ENCODE peak calls at places on chromosomes 6 and 20, in nine cellular contexts. U is GM19239; N is occipital lobe; Q is adrenal gland; E is fibroblast of the aortic adventitia; B is HFF-Myc; V is stimulated activated CD4-positive, alpha-beta T cell treated with anti-CD3 and anti-CD28 coated beads, TNF-alpha, amount 100 ng/mL, for 1 hour; M is BE2C; D is T-helper 2 cell. X is an unnamed sample.
A peak's percentile ranks its signal among the peaks of the same experiment; 100 is the strongest.

GRCh38 chr6:160248538-160248937 is 10.1 kb downstream of the SLC22A2 start:
- DNase-seq in U (no peak), N (no peak), Q (peak; percentile 30), E (peak; percentile 19), B (no peak), V (no peak), M (no peak), D (no peak), X (no peak)

GRCh38 chr6:99458319-99458718 is 33.2 kb upstream of the PNISR start:
- DNase-seq in U (no peak), N (no peak), Q (no peak), E (peak; percentile 27), B (peak; percentile 19), V (no peak), M (peak; percentile 14), D (peak; percentile 33), X (no peak)

GRCh38 chr20:1622450-1622849 is 2.6 kb upstream of the SIRPB1 start:
- DNase-seq in U (no peak), N (no peak), Q (no peak), E (no peak), B (no peak), V (no peak), M (no peak), D (peak; percentile 59), X (no peak)

GRCh38 chr6:40719671-40720374 is 132.7 kb upstream of the LRFN2 start:
- DNase-seq in U (peak; percentile 35), N (peak; percentile 10), Q (no peak), E (peak; percentile 53), B (peak; percentile 29), V (no peak), M (peak; percentile 61), D (no peak), X (no peak)

GRCh38 chr20:57654363-57654997 is 34.3 kb upstream of the ZBP1 start:
- DNase-seq in U (peak; percentile 98), N (no peak), Q (peak; percentile 50), E (peak; percentile 68), B (peak; percentile 9), V (peak; percentile 43), M (peak; percentile 60), D (peak; percentile 41), X (no peak)

GRCh38 chr6:40054602-40055001 is 120.3 kb upstream of the MOCS1 start:
- DNase-seq in U (no peak), N (no peak), Q (no peak), E (no peak), B (no peak), V (no peak), M (no peak), D (no peak), X (no peak)

GRCh38 chr20:46746972-46747371 is 37.5 kb downstream of the SLC2A10 start:
- DNase-seq in U (no peak), N (no peak), Q (no peak), E (peak; percentile 69), B (no peak), V (no peak), M (no peak), D (no peak), X (no peak)

GRCh38 chr6:144036064-144036873 is 28.2 kb upstream of the PLAGL1 start:
- DNase-seq in U (peak; percentile 26), N (no peak), Q (peak; percentile 23), E (peak; percentile 60), B (peak; percentile 35), V (no peak), M (no peak), D (peak; percentile 47), X (no peak)

GRCh38 chr6:34543421-34543820 is 12.7 kb downstream of the SPDEF start:
- DNase-seq in U (no peak), N (no peak), Q (no peak), E (peak; percentile 28), B (peak; percentile 46), V (no peak), M (no peak), D (no peak), X (no peak)

GRCh38 chr6:73262701-73263569 is at the start of gene KHDC1:
- DNase-seq in U (peak; percentile 88), N (peak; percentile 32), Q (peak; percentile 20), E (peak; percentile 47), B (peak; percentile 5), V (peak; percentile 38), M (peak; percentile 73), D (peak; percentile 83), X (no peak)

GRCh38 chr6:110196874-110197273 is 16.6 kb downstream of the CDC40 start:
- DNase-seq in U (no peak), N (no peak), Q (no peak), E (no peak), B (no peak), V (no peak), M (no peak), D (no peak), X (no peak)

GRCh38 chr6:34151321-34152041 is 5.6 kb upstream of the GRM4 start:
- DNase-seq in U (no peak), N (no peak), Q (no peak), E (no peak), B (no peak), V (no peak), M (no peak), D (no peak), X (no peak)

GRCh38 chr6:41586564-41586963 is 40.4 kb downstream of the FOXP4 start:
- DNase-seq in U (no peak), N (peak; percentile 58), Q (no peak), E (no peak), B (no peak), V (no peak), M (peak; percentile 56), D (no peak), X (no peak)

GRCh38 chr6:1510239-1510638 is 99.5 kb upstream of the FOXC1 start:
- DNase-seq in U (no peak), N (no peak), Q (no peak), E (no peak), B (no peak), V (no peak), M (no peak), D (no peak), X (no peak)

GRCh38 chr6:119881416-119881815 is 531.9 kb upstream of the MAN1A1 start:
- DNase-seq in U (no peak), N (peak; percentile 3), Q (peak; percentile 21), E (peak; percentile 50), B (no peak), V (no peak), M (no peak), D (no peak), X (no peak)

X was measured in amniotic stem cell.